ENCODE peak calls at places on chromosomes 7 and 10, in six cellular contexts. N is GM12878, M is HCT116, C is H1, H is WTC11, O is K562. D is an unnamed sample.

GRCh38 chr10:66591865-66592264 is 334.0 kb upstream of the LRRTM3 start:
- DNase-seq in N (no peak), M (no peak), C (no peak), H (no peak), O (no peak), D (no peak)

GRCh38 chr10:10942441-10942840 is 75.2 kb upstream of the CELF2 start:
- DNase-seq in N (no peak), M (no peak), C (no peak), H (no peak), O (no peak), D (no peak)

GRCh38 chr10:125213541-125214282 is 53.3 kb upstream of the CTBP2 start:
- DNase-seq in N (no peak), M (no peak), C (no peak), H (no peak), O (no peak), D (no peak)

GRCh38 chr7:157016352-157017041 is 6.0 kb upstream of the MNX1 start:
- DNase-seq in N (peak; percentile 72), M (no peak), C (no peak), H (no peak), O (no peak), D (no peak)

GRCh38 chr7:2040893-2041270 is 191.9 kb downstream of the MAD1L1 start:
- DNase-seq in N (no peak), M (no peak), C (no peak), H (peak; percentile 12), O (no peak), D (no peak)

GRCh38 chr7:116512524-116513188 is 12.2 kb upstream of the CAV1 start:
- DNase-seq in N (no peak), M (no peak), C (no peak), H (no peak), O (no peak), D (no peak)

GRCh38 chr10:9608592-9608991 is 1409.1 kb upstream of the CELF2 start:
- DNase-seq in N (no peak), M (no peak), C (no peak), H (no peak), O (no peak), D (no peak)

GRCh38 chr7:130334274-130334673 is 10.3 kb upstream of the CPA5 start:
- DNase-seq in N (no peak), M (no peak), C (no peak), H (no peak), O (no peak), D (no peak)

GRCh38 chr7:1455241-1455939 is 3.9 kb downstream of the MICALL2 start:
- DNase-seq in N (no peak), M (peak; percentile 63), C (no peak), H (no peak), O (no peak), D (no peak)

GRCh38 chr7:101941481-101942383 is 124.3 kb downstream of the CUX1 start:
- DNase-seq in N (no peak), M (peak; percentile 74), C (no peak), H (no peak), O (peak; percentile 61), D (no peak)

GRCh38 chr10:28853195-28853594 is 175.9 kb downstream of the BAMBI start:
- DNase-seq in N (no peak), M (no peak), C (no peak), H (no peak), O (no peak), D (no peak)

GRCh38 chr10:110175406-110175805 is 32.0 kb upstream of the MXI1 start:
- DNase-seq in N (no peak), M (no peak), C (no peak), H (no peak), O (no peak), D (no peak)

GRCh38 chr7:37040330-37040729 is 316.0 kb upstream of the AOAH start:
- DNase-seq in N (no peak), M (no peak), C (no peak), H (no peak), O (no peak), D (no peak)

GRCh38 chr7:106424476-106425016 is 139.8 kb upstream of the NAMPT start:
- DNase-seq in N (no peak), M (no peak), C (no peak), H (no peak), O (no peak), D (no peak)

GRCh38 chr10:60883187-60883586 is 60.8 kb downstream of the RHOBTB1 start:
- DNase-seq in N (no peak), M (peak; percentile 8), C (no peak), H (no peak), O (peak; percentile 60), D (peak; percentile 43)

GRCh38 chr7:156612930-156613329 is 27.6 kb upstream of the RNF32 start:
- DNase-seq in N (peak; percentile 55), M (no peak), C (no peak), H (no peak), O (no peak), D (no peak)

GRCh38 chr7:150373049-150373801 is 4.6 kb downstream of the REPIN1 start:
- DNase-seq in N (no peak), M (no peak), C (no peak), H (peak; percentile 17), O (peak; percentile 78), D (no peak)

GRCh38 chr7:103687272-103687671 is 241.3 kb upstream of the SLC26A5 start:
- DNase-seq in N (no peak), M (no peak), C (no peak), H (no peak), O (no peak), D (no peak)

GRCh38 chr7:78232806-78233205 is 434.2 kb downstream of the PHTF2 start:
- DNase-seq in N (no peak), M (no peak), C (no peak), H (no peak), O (no peak), D (no peak)

GRCh38 chr7:80279760-80280159 is 145.1 kb downstream of the GNAI1 start:
- DNase-seq in N (no peak), M (no peak), C (no peak), H (no peak), O (no peak), D (no peak)

GRCh38 chr7:158815046-158815445 is 14.3 kb downstream of the ESYT2 start:
- DNase-seq in N (no peak), M (no peak), C (no peak), H (no peak), O (no peak), D (no peak)

GRCh38 chr10:22824984-22825383 is 102.9 kb upstream of the ARMC3 start:
- DNase-seq in N (no peak), M (peak; percentile 96), C (no peak), H (no peak), O (no peak), D (peak; percentile 39)

GRCh38 chr7:76394962-76395361 is 14.5 kb downstream of the SSC4D start:
- DNase-seq in N (no peak), M (no peak), C (no peak), H (no peak), O (no peak), D (no peak)

GRCh38 chr7:22427122-22427503 is 70.2 kb upstream of the RAPGEF5 start:
- DNase-seq in N (no peak), M (no peak), C (no peak), H (no peak), O (no peak), D (no peak)

GRCh38 chr7:22427855-22428254 is 70.9 kb upstream of the RAPGEF5 start:
- DNase-seq in N (no peak), M (no peak), C (no peak), H (no peak), O (no peak), D (no peak)

GRCh38 chr7:22429386-22429785 is 70.6 kb downstream of the STEAP1B start:
- DNase-seq in N (no peak), M (no peak), C (no peak), H (no peak), O (no peak), D (no peak)

GRCh38 chr7:22432203-22432718 is 67.7 kb downstream of the STEAP1B start:
- DNase-seq in N (no peak), M (no peak), C (no peak), H (no peak), O (no peak), D (no peak)

GRCh38 chr7:22430457-22430856 is 69.5 kb downstream of the STEAP1B start:
- DNase-seq in N (no peak), M (no peak), C (no peak), H (no peak), O (no peak), D (no peak)
- TF ChIP-seq ATF3 in N (no peak), M (no peak), C (no peak), H (no peak), O (no peak), D (no peak)

GRCh38 chr10:116477989-116478615 is 50.5 kb downstream of the PNLIPRP3 start:
- DNase-seq in N (no peak), M (no peak), C (no peak), H (no peak), O (no peak), D (no peak)
- TF ChIP-seq ATF3 in N (no peak), M (no peak), C (no peak), H (no peak), O (no peak), D (no peak)

DNA sequence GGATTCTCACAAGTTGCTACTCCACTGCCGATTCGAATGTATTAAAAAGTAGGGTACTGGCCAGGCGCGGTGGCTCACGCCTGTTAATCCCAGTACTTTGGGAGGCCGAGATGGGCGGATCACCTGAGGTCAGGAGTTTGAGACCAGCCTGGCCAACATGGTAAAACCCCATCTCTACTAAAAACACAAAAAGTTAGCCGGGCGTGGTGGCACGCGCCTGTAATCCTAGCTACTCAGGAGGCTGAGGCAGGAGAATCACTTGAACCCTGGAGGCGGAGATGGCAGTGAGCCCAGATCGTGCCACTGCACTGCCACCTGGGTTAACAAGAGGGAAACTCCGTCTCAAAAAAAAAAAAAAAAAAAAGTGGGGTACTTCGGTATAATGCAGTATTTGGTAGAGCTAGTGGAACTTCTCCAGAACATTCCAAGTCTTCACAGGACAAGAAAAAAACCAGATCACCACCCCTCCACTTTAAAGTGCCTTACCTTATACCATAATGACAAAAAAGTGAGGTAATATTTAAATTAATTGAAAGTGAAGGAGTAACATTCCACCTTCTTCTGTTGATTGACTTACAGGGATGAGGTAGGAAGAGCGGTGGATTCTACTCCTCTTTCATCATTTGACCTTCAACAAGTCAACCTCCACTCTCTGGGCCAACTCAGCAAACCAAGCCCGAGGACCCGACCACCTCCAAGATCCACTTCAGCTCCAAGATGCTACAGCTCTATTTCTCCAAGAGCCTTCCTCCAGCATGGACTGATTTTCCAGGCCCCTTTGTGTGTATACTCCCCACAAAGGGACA is 2.0 kb downstream of the BAZ1B start:
- DNase-seq in N (no peak), M (no peak), C (no peak), H (no peak), O (peak; percentile 67), D (peak; percentile 33)
- TF ChIP-seq ATF3 in N (no peak), M (no peak), C (no peak), H (no peak), O (peak; percentile 13), D (no peak)

DNA sequence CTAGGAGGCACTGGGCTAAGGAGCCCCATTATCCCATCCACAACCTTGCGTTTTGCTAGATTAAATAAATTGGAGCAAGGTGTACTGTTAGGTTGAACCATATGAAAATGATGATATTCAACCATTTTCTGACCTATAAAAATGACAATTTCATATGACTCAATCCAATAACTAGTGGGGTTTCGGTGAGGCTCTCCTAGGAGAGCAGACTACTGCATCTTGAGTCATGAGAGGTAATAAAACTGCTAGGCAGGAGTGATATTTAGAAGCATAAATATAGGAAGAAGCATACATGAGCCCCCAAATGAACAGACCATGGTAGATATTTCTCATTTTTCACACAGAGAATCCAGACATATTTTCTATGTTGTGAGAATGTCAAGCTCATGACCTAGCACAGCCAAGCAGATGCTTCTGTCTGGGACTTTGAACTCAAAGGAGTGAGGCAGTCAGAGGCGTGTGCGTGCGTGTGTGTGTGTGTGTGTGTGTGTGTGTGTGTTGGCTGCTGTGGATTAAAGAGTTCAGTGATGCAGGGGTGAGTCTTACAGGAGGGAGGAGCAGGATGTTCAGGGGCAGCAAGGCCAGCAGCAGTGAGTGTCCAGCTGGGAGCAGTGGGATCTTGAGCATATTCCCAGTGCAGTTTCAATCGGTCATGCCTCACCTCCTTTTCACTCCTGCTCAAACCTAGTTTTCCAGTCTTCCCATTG is 17.8 kb upstream of the WDR11 start:
- DNase-seq in N (no peak), M (no peak), C (no peak), H (no peak), O (no peak), D (no peak)
- TF ChIP-seq ATF3 in N (no peak), M (no peak), C (no peak), H (no peak), O (no peak), D (no peak)